ENCODE peak calls at places on chromosomes 1 and 21, in eight cellular contexts. One of them, this sample, is unnamed.

GRCh38 chr1:184618851-184619250 is 135.8 kb downstream of the EDEM3 start:
- DNase-seq in spleen: no peak
- DNase-seq in SK-N-SH: no peak
- DNase-seq in HL-60: no peak
- DNase-seq in transverse colon: no peak
- DNase-seq in upper lobe of left lung: no peak
- DNase-seq in GM12892: no peak
- DNase-seq in HCT116: no peak
- DNase-seq in this sample: no peak

GRCh38 chr1:162663589-162664030 is 31.3 kb downstream of the DDR2 start:
- DNase-seq in HCT116: no peak
- DNase-seq in SK-N-SH: no peak
- DNase-seq in spleen: no peak
- DNase-seq in GM12892: no peak
- DNase-seq in HL-60: no peak
- DNase-seq in transverse colon: no peak
- DNase-seq in upper lobe of left lung: no peak
- DNase-seq in this sample: peak

GRCh38 chr1:61184714-61185106 is 102.3 kb downstream of the NFIA start:
- DNase-seq in HL-60: no peak
- DNase-seq in SK-N-SH: no peak
- DNase-seq in spleen: no peak
- DNase-seq in upper lobe of left lung: no peak
- DNase-seq in GM12892: no peak
- DNase-seq in HCT116: no peak
- DNase-seq in transverse colon: no peak
- DNase-seq in this sample: no peak

GRCh38 chr21:37245151-37245550 is 22.0 kb downstream of the VPS26C start:
- DNase-seq in HCT116: no peak
- DNase-seq in GM12892: no peak
- DNase-seq in HL-60: no peak
- DNase-seq in spleen: no peak
- DNase-seq in SK-N-SH: no peak
- DNase-seq in upper lobe of left lung: no peak
- DNase-seq in transverse colon: no peak
- DNase-seq in this sample: no peak

GRCh38 chr1:19689856-19690255 is 25.2 kb downstream of the HTR6 start:
- DNase-seq in upper lobe of left lung: no peak
- DNase-seq in GM12892: no peak
- DNase-seq in HCT116: no peak
- DNase-seq in HL-60: no peak
- DNase-seq in SK-N-SH: no peak
- DNase-seq in transverse colon: no peak
- DNase-seq in spleen: no peak
- DNase-seq in this sample: no peak

GRCh38 chr1:46547481-46548383 is 3.7 kb downstream of the KNCN start:
- DNase-seq in GM12892: no peak
- DNase-seq in HL-60: peak
- DNase-seq in SK-N-SH: peak
- DNase-seq in transverse colon: no peak
- DNase-seq in HCT116: peak
- DNase-seq in spleen: peak
- DNase-seq in upper lobe of left lung: no peak
- DNase-seq in this sample: no peak

GRCh38 chr1:27133158-27133557 is 21.8 kb downstream of the SLC9A1 start:
- DNase-seq in HL-60: no peak
- DNase-seq in spleen: no peak
- DNase-seq in GM12892: no peak
- DNase-seq in SK-N-SH: no peak
- DNase-seq in HCT116: no peak
- DNase-seq in upper lobe of left lung: no peak
- DNase-seq in transverse colon: no peak
- DNase-seq in this sample: no peak

GRCh38 chr1:220880726-220881506 is 1.7 kb downstream of the HLX start:
- DNase-seq in GM12892: no peak
- DNase-seq in upper lobe of left lung: peak
- DNase-seq in SK-N-SH: peak
- DNase-seq in transverse colon: peak
- DNase-seq in HCT116: no peak
- DNase-seq in HL-60: peak
- DNase-seq in spleen: peak
- DNase-seq in this sample: no peak

GRCh38 chr1:15401391-15402055 is 8.2 kb upstream of the EFHD2 start:
- DNase-seq in GM12892: no peak
- DNase-seq in HCT116: no peak
- DNase-seq in transverse colon: no peak
- DNase-seq in SK-N-SH: no peak
- DNase-seq in upper lobe of left lung: no peak
- DNase-seq in HL-60: no peak
- DNase-seq in spleen: no peak
- DNase-seq in this sample: no peak

GRCh38 chr21:16563795-16564194 is 834.0 kb downstream of the USP25 start:
- DNase-seq in spleen: no peak
- DNase-seq in HCT116: no peak
- DNase-seq in transverse colon: no peak
- DNase-seq in HL-60: no peak
- DNase-seq in GM12892: no peak
- DNase-seq in upper lobe of left lung: peak
- DNase-seq in SK-N-SH: no peak
- DNase-seq in this sample: no peak

GRCh38 chr1:47643506-47644215 is 205.8 kb downstream of the FOXD2 start:
- DNase-seq in spleen: peak
- DNase-seq in transverse colon: no peak
- DNase-seq in HL-60: no peak
- DNase-seq in HCT116: no peak
- DNase-seq in GM12892: no peak
- DNase-seq in upper lobe of left lung: peak
- DNase-seq in SK-N-SH: no peak
- DNase-seq in this sample: no peak

GRCh38 chr1:14850563-14850962 is 252.1 kb downstream of the KAZN start:
- DNase-seq in SK-N-SH: no peak
- DNase-seq in HCT116: peak
- DNase-seq in GM12892: no peak
- DNase-seq in HL-60: no peak
- DNase-seq in upper lobe of left lung: no peak
- DNase-seq in transverse colon: no peak
- DNase-seq in spleen: no peak
- DNase-seq in this sample: no peak

GRCh38 chr1:172938676-172939075 is 112.1 kb downstream of the TNFSF18 start:
- DNase-seq in upper lobe of left lung: no peak
- DNase-seq in transverse colon: no peak
- DNase-seq in spleen: no peak
- DNase-seq in HCT116: no peak
- DNase-seq in GM12892: no peak
- DNase-seq in HL-60: no peak
- DNase-seq in SK-N-SH: no peak
- DNase-seq in this sample: no peak

GRCh38 chr1:223771814-223772770 is 59.8 kb downstream of the CAPN2 start:
- DNase-seq in upper lobe of left lung: no peak
- DNase-seq in transverse colon: no peak
- DNase-seq in HL-60: no peak
- DNase-seq in GM12892: no peak
- DNase-seq in SK-N-SH: no peak
- DNase-seq in HCT116: peak
- DNase-seq in spleen: no peak
- DNase-seq in this sample: no peak

GRCh38 chr1:226974544-226975258 is 34.6 kb downstream of the COQ8A start:
- DNase-seq in spleen: no peak
- DNase-seq in SK-N-SH: no peak
- DNase-seq in upper lobe of left lung: peak
- DNase-seq in HL-60: no peak
- DNase-seq in transverse colon: no peak
- DNase-seq in GM12892: no peak
- DNase-seq in HCT116: no peak
- DNase-seq in this sample: peak

GRCh38 chr1:172601046-172601630 is 57.8 kb upstream of the FASLG start:
- DNase-seq in HL-60: no peak
- DNase-seq in SK-N-SH: no peak
- DNase-seq in HCT116: no peak
- DNase-seq in GM12892: no peak
- DNase-seq in spleen: peak
- DNase-seq in transverse colon: no peak
- DNase-seq in upper lobe of left lung: no peak
- DNase-seq in this sample: no peak

GRCh38 chr1:230327892-230328284 is 98.2 kb downstream of the PGBD5 start:
- DNase-seq in transverse colon: no peak
- DNase-seq in HCT116: no peak
- DNase-seq in spleen: peak
- DNase-seq in SK-N-SH: no peak
- DNase-seq in upper lobe of left lung: no peak
- DNase-seq in HL-60: no peak
- DNase-seq in GM12892: no peak
- DNase-seq in this sample: no peak

GRCh38 chr21:32728455-32729237 is 833 bp upstream of the SYNJ1 start:
- DNase-seq in HCT116: no peak
- DNase-seq in GM12892: no peak
- DNase-seq in HL-60: peak
- DNase-seq in upper lobe of left lung: no peak
- DNase-seq in transverse colon: no peak
- DNase-seq in spleen: no peak
- DNase-seq in SK-N-SH: no peak
- DNase-seq in this sample: no peak

GRCh38 chr1:181350146-181350545 is 133.2 kb upstream of the CACNA1E start:
- DNase-seq in HCT116: no peak
- DNase-seq in spleen: no peak
- DNase-seq in transverse colon: no peak
- DNase-seq in upper lobe of left lung: no peak
- DNase-seq in SK-N-SH: no peak
- DNase-seq in HL-60: no peak
- DNase-seq in GM12892: no peak
- DNase-seq in this sample: no peak

GRCh38 chr1:38270241-38270871 is 223.8 kb upstream of the POU3F1 start:
- DNase-seq in transverse colon: no peak
- DNase-seq in spleen: peak
- DNase-seq in HCT116: no peak
- DNase-seq in HL-60: no peak
- DNase-seq in upper lobe of left lung: peak
- DNase-seq in GM12892: no peak
- DNase-seq in SK-N-SH: no peak
- DNase-seq in this sample: no peak

GRCh38 chr1:170692866-170693575 is 29.1 kb downstream of the PRRX1 start:
- DNase-seq in GM12892: no peak
- DNase-seq in HL-60: no peak
- DNase-seq in upper lobe of left lung: no peak
- DNase-seq in SK-N-SH: no peak
- DNase-seq in spleen: no peak
- DNase-seq in HCT116: no peak
- DNase-seq in transverse colon: no peak
- DNase-seq in this sample: no peak

GRCh38 chr21:14889080-14889805 is 175.6 kb downstream of the NRIP1 start:
- DNase-seq in upper lobe of left lung: no peak
- DNase-seq in GM12892: no peak
- DNase-seq in transverse colon: peak
- DNase-seq in HL-60: no peak
- DNase-seq in spleen: no peak
- DNase-seq in HCT116: no peak
- DNase-seq in SK-N-SH: no peak
- DNase-seq in this sample: no peak

GRCh38 chr1:233909195-233909594 is 4.7 kb downstream of the SLC35F3 start:
- DNase-seq in transverse colon: no peak
- DNase-seq in spleen: no peak
- DNase-seq in SK-N-SH: no peak
- DNase-seq in HL-60: no peak
- DNase-seq in HCT116: peak
- DNase-seq in upper lobe of left lung: no peak
- DNase-seq in GM12892: no peak
- DNase-seq in this sample: no peak

GRCh38 chr1:206633708-206634121 is 1.6 kb upstream of the DYRK3 start:
- DNase-seq in SK-N-SH: no peak
- DNase-seq in transverse colon: peak
- DNase-seq in HCT116: no peak
- DNase-seq in GM12892: no peak
- DNase-seq in upper lobe of left lung: no peak
- DNase-seq in HL-60: no peak
- DNase-seq in spleen: no peak
- DNase-seq in this sample: no peak

GRCh38 chr1:164311376-164311775 is 247.6 kb upstream of the PBX1 start:
- DNase-seq in transverse colon: no peak
- DNase-seq in spleen: no peak
- DNase-seq in HCT116: no peak
- DNase-seq in HL-60: no peak
- DNase-seq in SK-N-SH: no peak
- DNase-seq in upper lobe of left lung: no peak
- DNase-seq in GM12892: no peak
- DNase-seq in this sample: no peak

GRCh38 chr1:40772146-40772770 is 11.3 kb upstream of the KCNQ4 start:
- DNase-seq in transverse colon: no peak
- DNase-seq in HCT116: no peak
- DNase-seq in HL-60: no peak
- DNase-seq in SK-N-SH: no peak
- DNase-seq in upper lobe of left lung: no peak
- DNase-seq in GM12892: no peak
- DNase-seq in spleen: no peak
- DNase-seq in this sample: no peak

GRCh38 chr1:11279630-11280029 is 6.6 kb downstream of the UBIAD1 start:
- DNase-seq in upper lobe of left lung: no peak
- DNase-seq in HCT116: no peak
- DNase-seq in HL-60: no peak
- DNase-seq in transverse colon: no peak
- DNase-seq in spleen: no peak
- DNase-seq in GM12892: no peak
- DNase-seq in SK-N-SH: no peak
- DNase-seq in this sample: no peak

GRCh38 chr1:183281553-183282091 is 95.6 kb downstream of the LAMC2 start:
- DNase-seq in HCT116: peak
- DNase-seq in upper lobe of left lung: no peak
- DNase-seq in spleen: peak
- DNase-seq in transverse colon: peak
- DNase-seq in SK-N-SH: peak
- DNase-seq in GM12892: peak
- DNase-seq in HL-60: peak
- DNase-seq in this sample: peak
- TF ChIP-seq POLR2AphosphoS5 in HCT116: no peak
- TF ChIP-seq POLR2AphosphoS5 in upper lobe of left lung: no peak
- TF ChIP-seq POLR2AphosphoS5 in spleen: peak
- TF ChIP-seq POLR2AphosphoS5 in transverse colon: no peak
- TF ChIP-seq POLR2AphosphoS5 in SK-N-SH: no peak
- TF ChIP-seq POLR2AphosphoS5 in GM12892: no peak
- TF ChIP-seq POLR2AphosphoS5 in HL-60: no peak
- TF ChIP-seq POLR2AphosphoS5 in this sample: no peak

GRCh38 chr1:96721382-96722160 is at the start of gene PTBP2:
- DNase-seq in HL-60: peak
- DNase-seq in spleen: peak
- DNase-seq in HCT116: peak
- DNase-seq in GM12892: peak
- DNase-seq in transverse colon: peak
- DNase-seq in upper lobe of left lung: peak
- DNase-seq in SK-N-SH: peak
- DNase-seq in this sample: peak
- TF ChIP-seq POLR2AphosphoS5 in HL-60: peak
- TF ChIP-seq POLR2AphosphoS5 in spleen: peak
- TF ChIP-seq POLR2AphosphoS5 in HCT116: peak
- TF ChIP-seq POLR2AphosphoS5 in GM12892: peak
- TF ChIP-seq POLR2AphosphoS5 in transverse colon: peak
- TF ChIP-seq POLR2AphosphoS5 in upper lobe of left lung: peak
- TF ChIP-seq POLR2AphosphoS5 in SK-N-SH: peak
- TF ChIP-seq POLR2AphosphoS5 in this sample: no peak

GRCh38 chr1:117198097-117198496 is 12.6 kb downstream of the VTCN1 start:
- DNase-seq in transverse colon: no peak
- DNase-seq in HCT116: no peak
- DNase-seq in HL-60: no peak
- DNase-seq in upper lobe of left lung: no peak
- DNase-seq in SK-N-SH: no peak
- DNase-seq in GM12892: no peak
- DNase-seq in spleen: no peak
- DNase-seq in this sample: no peak
- TF ChIP-seq POLR2AphosphoS5 in transverse colon: no peak
- TF ChIP-seq POLR2AphosphoS5 in HCT116: no peak
- TF ChIP-seq POLR2AphosphoS5 in HL-60: no peak
- TF ChIP-seq POLR2AphosphoS5 in upper lobe of left lung: no peak
- TF ChIP-seq POLR2AphosphoS5 in SK-N-SH: no peak
- TF ChIP-seq POLR2AphosphoS5 in GM12892: no peak
- TF ChIP-seq POLR2AphosphoS5 in spleen: no peak
- TF ChIP-seq POLR2AphosphoS5 in this sample: no peak

GRCh38 chr21:28633803-28634572 is 358.7 kb downstream of the LTN1 start:
- DNase-seq in transverse colon: no peak
- DNase-seq in GM12892: no peak
- DNase-seq in SK-N-SH: no peak
- DNase-seq in HCT116: no peak
- DNase-seq in upper lobe of left lung: no peak
- DNase-seq in spleen: no peak
- DNase-seq in HL-60: no peak
- DNase-seq in this sample: no peak
- TF ChIP-seq POLR2AphosphoS5 in transverse colon: no peak
- TF ChIP-seq POLR2AphosphoS5 in GM12892: no peak
- TF ChIP-seq POLR2AphosphoS5 in SK-N-SH: peak
- TF ChIP-seq POLR2AphosphoS5 in HCT116: no peak
- TF ChIP-seq POLR2AphosphoS5 in upper lobe of left lung: no peak
- TF ChIP-seq POLR2AphosphoS5 in spleen: peak
- TF ChIP-seq POLR2AphosphoS5 in HL-60: no peak
- TF ChIP-seq POLR2AphosphoS5 in this sample: peak

This sample was measured in suprapubic skin.